ENCODE peak calls at places on chromosomes 11 and 22, in ten cellular contexts. X is cardiac fibroblast, I is suprapubic skin, U is osteoblast, Q is fibroblast of pulmonary artery, K is GM12878, P is choroid plexus epithelial cell, F is upper lobe of right lung, J is neural crest cell, H is MM.1S. A is an unnamed sample.

GRCh38 chr11:12723410-12724297 is 49.4 kb downstream of the TEAD1 start:
- DNase-seq in X (peak; percentile 51), I (no peak), U (peak; percentile 48), Q (peak; percentile 44), K (no peak), P (peak; percentile 67), F (no peak), J (no peak), H (no peak), A (no peak)

GRCh38 chr22:19868773-19869471 is 14.2 kb upstream of the GNB1L start:
- DNase-seq in X (no peak), I (no peak), U (peak; percentile 60), Q (no peak), K (no peak), P (no peak), F (peak; percentile 48), J (no peak), H (no peak), A (peak; percentile 91)

GRCh38 chr11:12132790-12133145 is 22.4 kb downstream of the MICAL2 start:
- DNase-seq in X (no peak), I (no peak), U (no peak), Q (no peak), K (no peak), P (no peak), F (peak; percentile 46), J (no peak), H (no peak), A (no peak)

GRCh38 chr11:112834277-112834755 is 126.9 kb upstream of the NCAM1 start:
- DNase-seq in X (no peak), I (no peak), U (no peak), Q (no peak), K (no peak), P (no peak), F (peak; percentile 70), J (no peak), H (no peak), A (no peak)

GRCh38 chr22:42930810-42931420 is 73.8 kb upstream of the ARFGAP3 start:
- DNase-seq in X (peak; percentile 70), I (no peak), U (peak; percentile 26), Q (peak; percentile 31), K (no peak), P (no peak), F (peak; percentile 62), J (no peak), H (no peak), A (no peak)

GRCh38 chr22:16917144-16918003 is 90.6 kb downstream of the GAB4 start:
- DNase-seq in X (peak; percentile 66), I (peak; percentile 68), U (peak; percentile 79), Q (peak; percentile 46), K (peak; percentile 12), P (peak; percentile 67), F (peak; percentile 73), J (peak; percentile 68), H (peak; percentile 74), A (no peak)

GRCh38 chr22:41239443-41240128 is 1.1 kb downstream of the CHADL start:
- DNase-seq in X (no peak), I (no peak), U (no peak), Q (no peak), K (no peak), P (no peak), F (no peak), J (no peak), H (no peak), A (no peak)

GRCh38 chr11:62033191-62034044 is 66.0 kb upstream of the FTH1 start:
- DNase-seq in X (peak; percentile 41), I (no peak), U (no peak), Q (no peak), K (no peak), P (no peak), F (no peak), J (no peak), H (no peak), A (no peak)

GRCh38 chr11:68337399-68337835 is 25.0 kb downstream of the LRP5 start:
- DNase-seq in X (no peak), I (no peak), U (peak; percentile 15), Q (no peak), K (no peak), P (no peak), F (no peak), J (no peak), H (no peak), A (no peak)

GRCh38 chr22:30439226-30439625 is 13.7 kb downstream of the MTFP1 start:
- DNase-seq in X (no peak), I (no peak), U (no peak), Q (no peak), K (no peak), P (no peak), F (no peak), J (no peak), H (no peak), A (no peak)

GRCh38 chr11:73198677-73199076 is 19.4 kb upstream of the P2RY2 start:
- DNase-seq in X (no peak), I (no peak), U (no peak), Q (peak; percentile 30), K (no peak), P (no peak), F (no peak), J (no peak), H (no peak), A (no peak)

GRCh38 chr11:104343578-104343977 is 179.6 kb upstream of the PDGFD start:
- DNase-seq in X (peak; percentile 15), I (no peak), U (peak; percentile 17), Q (peak; percentile 30), K (no peak), P (peak; percentile 43), F (no peak), J (no peak), H (no peak), A (no peak)
- TF ChIP-seq CTCF in X (peak; percentile 26), I (no peak), U (peak; percentile 8), Q (peak; percentile 46), K (peak; percentile 23), P (peak; percentile 46), F (peak; percentile 25), J (peak; percentile 62), H (peak; percentile 36), A (peak; percentile 64)

GRCh38 chr11:33559567-33559966 is 141.1 kb downstream of the C11orf91 start:
- DNase-seq in X (no peak), I (no peak), U (no peak), Q (no peak), K (no peak), P (no peak), F (no peak), J (no peak), H (no peak), A (no peak)
- TF ChIP-seq CTCF in X (no peak), I (no peak), U (no peak), Q (no peak), K (no peak), P (no peak), F (no peak), J (no peak), H (no peak), A (no peak)

GRCh38 chr11:3051435-3052108 is 5.7 kb downstream of the CARS1 start:
- DNase-seq in X (no peak), I (no peak), U (no peak), Q (no peak), K (no peak), P (peak; percentile 37), F (no peak), J (no peak), H (no peak), A (no peak)
- TF ChIP-seq CTCF in X (peak; percentile 14), I (no peak), U (peak; percentile 35), Q (peak; percentile 6), K (no peak), P (peak; percentile 55), F (no peak), J (peak; percentile 22), H (no peak), A (peak; percentile 66)

DNA sequence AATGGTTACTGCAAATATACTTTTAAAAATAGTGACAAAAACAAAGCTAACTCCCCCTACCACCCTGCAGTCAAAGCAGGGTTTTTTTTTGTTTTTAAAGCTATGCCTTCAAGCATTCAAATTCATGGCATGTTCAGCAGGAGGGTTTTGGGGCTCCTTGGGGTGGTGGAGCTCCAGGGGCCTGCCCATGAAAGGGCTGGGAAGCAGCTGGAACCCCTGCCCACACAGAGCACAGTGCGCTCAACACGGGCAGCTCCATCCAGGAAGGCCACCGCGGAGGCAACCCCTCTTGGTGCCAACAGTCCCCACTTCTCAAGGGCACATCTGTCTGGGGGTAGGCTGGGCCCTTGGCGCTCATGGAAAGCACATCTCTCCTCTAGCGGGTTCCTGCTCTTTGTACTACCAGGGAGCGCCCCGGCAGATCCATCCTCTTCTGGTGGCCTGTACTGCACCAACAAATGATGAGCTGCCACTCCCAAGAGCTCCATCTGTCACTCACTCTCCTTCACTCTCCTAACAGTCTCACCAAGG is 16.6 kb upstream of the PHLDA2 start:
- DNase-seq in X (no peak), I (no peak), U (no peak), Q (no peak), K (no peak), P (no peak), F (no peak), J (no peak), H (no peak), A (no peak)
- TF ChIP-seq CTCF in X (no peak), I (no peak), U (no peak), Q (no peak), K (no peak), P (no peak), F (no peak), J (no peak), H (no peak), A (no peak)

GRCh38 chr11:121654506-121655480 is 202.0 kb upstream of the SORL1-AS1 start:
- DNase-seq in X (peak; percentile 25), I (no peak), U (no peak), Q (peak; percentile 27), K (no peak), P (peak; percentile 47), F (no peak), J (no peak), H (no peak), A (no peak)

GRCh38 chr11:121651267-121651625 is 198.5 kb upstream of the SORL1-AS1 start:
- DNase-seq in X (no peak), I (no peak), U (no peak), Q (no peak), K (no peak), P (no peak), F (no peak), J (no peak), H (no peak), A (no peak)

GRCh38 chr11:121655481-121656332 is 202.9 kb upstream of the SORL1-AS1 start:
- DNase-seq in X (peak; percentile 97), I (peak; percentile 92), U (peak; percentile 96), Q (peak; percentile 98), K (peak; percentile 25), P (peak; percentile 98), F (peak; percentile 92), J (peak; percentile 86), H (peak; percentile 86), A (peak; percentile 95)

GRCh38 chr11:121650520-121651266 is 197.9 kb upstream of the SORL1-AS1 start:
- DNase-seq in X (no peak), I (no peak), U (peak; percentile 59), Q (no peak), K (peak; percentile 25), P (no peak), F (no peak), J (no peak), H (peak; percentile 49), A (no peak)

GRCh38 chr11:121652982-121653381 is 200.2 kb upstream of the SORL1-AS1 start:
- DNase-seq in X (peak; percentile 29), I (no peak), U (peak; percentile 68), Q (peak; percentile 39), K (no peak), P (peak; percentile 54), F (no peak), J (peak; percentile 33), H (no peak), A (no peak)
- TF ChIP-seq CTCF in X (peak; percentile 35), I (no peak), U (peak; percentile 47), Q (peak; percentile 43), K (no peak), P (peak; percentile 63), F (peak; percentile 9), J (peak; percentile 62), H (no peak), A (peak; percentile 77)

GRCh38 chr22:46798366-46799057 is 36.1 kb downstream of the TBC1D22A start:
- DNase-seq in X (peak; percentile 73), I (peak; percentile 65), U (peak; percentile 97), Q (peak; percentile 74), K (no peak), P (peak; percentile 91), F (peak; percentile 93), J (peak; percentile 90), H (peak; percentile 67), A (no peak)
- TF ChIP-seq CTCF in X (peak; percentile 97), I (peak; percentile 93), U (peak; percentile 90), Q (peak; percentile 90), K (peak; percentile 87), P (peak; percentile 97), F (peak; percentile 95), J (peak; percentile 91), H (peak; percentile 85), A (peak; percentile 97)

A was measured in chondrocyte.